ENCODE peak calls at places on chromosomes 13 and 19, in four cellular contexts. Q, M, T and H are unnamed samples.

GRCh38 chr13:110137677-110138008 is 169.3 kb downstream of the COL4A1 start:
- DNase-seq in M (peak; percentile 39), T (no peak), Q (no peak), H (no peak)

GRCh38 chr19:10288662-10289166 is 1.0 kb upstream of the ICAM5 start:
- DNase-seq in M (peak; percentile 86), Q (no peak), T (no peak), H (no peak)

GRCh38 chr13:59424661-59425060 is 739.1 kb downstream of the DIAPH3 start:
- DNase-seq in Q (no peak), T (no peak), M (no peak), H (no peak)

GRCh38 chr19:8028951-8029491 is 23.5 kb upstream of the CCL25 start:
- DNase-seq in M (no peak), T (no peak), Q (no peak), H (no peak)

GRCh38 chr19:22605275-22606211 is 28.6 kb upstream of the ZNF492 start:
- DNase-seq in T (no peak), M (no peak), Q (no peak), H (no peak)

GRCh38 chr19:45782162-45782623 is at the start of gene DMPK:
- DNase-seq in Q (no peak), T (no peak), M (no peak), H (no peak)

GRCh38 chr19:10420444-10421239 is at the start of gene PDE4A:
- DNase-seq in M (peak; percentile 76), T (peak; percentile 55), Q (no peak), H (no peak)

GRCh38 chr13:50129923-50130685 is 114.9 kb downstream of the KCNRG start:
- DNase-seq in Q (peak; percentile 82), T (peak; percentile 33), M (peak; percentile 35), H (no peak)

GRCh38 chr19:29206453-29206852 is 6.5 kb downstream of the UQCRFS1 start:
- DNase-seq in Q (no peak), M (no peak), T (no peak), H (no peak)

GRCh38 chr13:46748300-46748699 is 48.7 kb downstream of the ESD start:
- DNase-seq in M (no peak), Q (no peak), T (no peak), H (no peak)

GRCh38 chr13:50740052-50740741 is 103.3 kb downstream of the DLEU7 start:
- DNase-seq in T (no peak), M (no peak), Q (no peak), H (no peak)

GRCh38 chr19:46373573-46374359 is 26.9 kb downstream of the PPP5C start:
- DNase-seq in Q (peak; percentile 65), T (no peak), M (peak; percentile 95), H (peak; percentile 91)

GRCh38 chr19:51688665-51689571 is 4.2 kb upstream of the SPACA6 start:
- DNase-seq in T (no peak), Q (peak; percentile 97), M (peak; percentile 96), H (peak; percentile 96)

GRCh38 chr13:54144809-54145208 is 1116.2 kb downstream of the OLFM4 start:
- DNase-seq in M (no peak), Q (no peak), T (no peak), H (no peak)

GRCh38 chr13:71886880-71887279 is 19.9 kb upstream of the DACH1 start:
- DNase-seq in T (no peak), M (no peak), Q (no peak), H (no peak)

GRCh38 chr13:44368062-44368591 is 5.5 kb upstream of the SERP2 start:
- DNase-seq in Q (no peak), M (peak; percentile 28), T (no peak), H (no peak)

GRCh38 chr19:6828306-6828697 is 55.8 kb downstream of the VAV1 start:
- DNase-seq in T (no peak), M (peak; percentile 91), Q (peak; percentile 33), H (no peak)